ENCODE peak calls at places on chromosome 6, in seven cellular contexts. I is left ventricle myocardium inferior; P is CD8-positive, alpha-beta T cell; L is adrenal gland; W is esophagus muscularis mucosa; J is stomach; T is cardiac muscle cell. Q is an unnamed sample.
A peak's percentile ranks its signal among the peaks of the same experiment; 100 is the strongest.

GRCh38 chr6:94376876-94377275 is 957.5 kb upstream of the EPHA7 start:
- DNase-seq in I (no peak), J (no peak), T (no peak), L (no peak), P (no peak), W (no peak), Q (no peak)

GRCh38 chr6:106800379-106800778 is 171.0 kb downstream of the QRSL1 start:
- DNase-seq in P (no peak), J (no peak), L (no peak), I (no peak), T (no peak), W (no peak), Q (no peak)

GRCh38 chr6:111098597-111098996 is 11.3 kb downstream of the SLC16A10 start:
- DNase-seq in P (no peak), T (no peak), I (no peak), W (no peak), L (no peak), J (no peak), Q (no peak)

GRCh38 chr6:90537723-90538407 is 49.0 kb downstream of the MAP3K7 start:
- DNase-seq in P (no peak), W (no peak), J (no peak), T (peak; percentile 43), L (no peak), I (no peak), Q (no peak)

GRCh38 chr6:159777240-159777904 is 12.0 kb downstream of the TCP1 start:
- DNase-seq in T (no peak), W (no peak), P (no peak), I (no peak), L (no peak), J (no peak), Q (no peak)

GRCh38 chr6:33088931-33089640 is 13.3 kb downstream of the HLA-DPB1 start:
- DNase-seq in I (no peak), P (no peak), L (no peak), J (no peak), W (peak; percentile 75), T (peak; percentile 56), Q (no peak)

GRCh38 chr6:165245287-165245686 is 64.1 kb downstream of the C6orf118 start:
- DNase-seq in L (no peak), W (no peak), T (peak; percentile 58), J (no peak), I (no peak), P (no peak), Q (no peak)

GRCh38 chr6:168873266-168873665 is 380.4 kb downstream of the THBS2 start:
- DNase-seq in W (no peak), J (no peak), I (no peak), P (no peak), L (no peak), T (no peak), Q (no peak)

GRCh38 chr6:14288910-14289309 is 171.3 kb downstream of the CD83 start:
- DNase-seq in I (no peak), J (no peak), P (no peak), L (no peak), T (no peak), W (no peak), Q (no peak)
- H3K4me1 ChIP-seq in I (peaks cover 8% of the 10 kb centered on the region), J (peaks cover 4% of the 10 kb centered on the region), P (peaks cover 12% of the 10 kb centered on the region), L (peaks cover 11% of the 10 kb centered on the region), T (peaks cover under 1% of the 10 kb centered on the region), W (peaks cover 11% of the 10 kb centered on the region), Q (no peaks in the 10 kb centered on the region)

DNA sequence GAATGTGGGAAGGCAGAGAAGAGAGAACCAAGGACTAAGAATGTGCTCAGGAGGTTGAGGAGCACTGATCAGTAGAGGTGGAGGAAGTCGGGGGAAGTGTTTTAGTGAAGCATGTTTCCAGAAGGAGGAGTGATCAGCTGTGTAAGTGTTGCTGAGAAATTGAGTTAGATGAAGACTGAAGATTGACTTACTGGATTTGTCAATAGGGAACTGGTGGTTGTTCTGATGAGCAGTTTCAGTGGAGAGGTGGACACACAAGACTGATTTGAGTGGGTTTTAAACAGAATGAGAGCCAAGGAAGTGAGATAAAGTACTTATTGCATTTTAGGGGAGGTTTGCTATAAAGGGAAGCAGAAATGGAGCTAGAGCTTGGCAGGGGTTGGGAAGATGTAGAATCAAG is 182.6 kb downstream of the CDKAL1 start:
- DNase-seq in P (no peak), T (no peak), J (no peak), L (no peak), W (no peak), I (no peak), Q (no peak)
- H3K4me3 ChIP-seq in P (no peak overlapping the region), T (no peak overlapping the region), J (no peak overlapping the region), L (no peak overlapping the region), W (no peak overlapping the region), I (no peak overlapping the region), Q (no peak overlapping the region)

DNA sequence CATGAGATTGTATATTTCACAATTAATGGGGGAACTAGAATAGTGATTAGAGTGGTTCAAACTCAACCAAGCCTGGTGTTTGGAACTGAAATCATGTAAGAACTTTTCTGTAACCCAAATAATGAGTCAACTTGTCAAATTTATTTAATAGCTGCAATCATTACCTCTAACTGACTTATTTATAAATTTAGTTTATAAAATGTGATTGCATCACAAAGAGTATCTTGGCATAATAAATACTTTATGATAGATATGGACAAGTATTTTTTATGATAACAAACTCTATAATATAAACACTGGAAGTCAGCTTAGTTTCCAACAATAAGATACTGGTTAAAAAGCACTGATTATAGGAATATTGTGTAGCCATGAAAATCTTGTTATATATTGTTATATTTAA is 319.1 kb downstream of the RIMS1 start:
- DNase-seq in P (no peak), J (no peak), W (no peak), L (no peak), T (no peak), I (no peak), Q (no peak)
- H3K27ac ChIP-seq in P (no peak overlapping the region), J (no peak overlapping the region), W (no peak overlapping the region), L (no peak overlapping the region), T (no peak overlapping the region), I (no peak overlapping the region), Q (no peak overlapping the region)

GRCh38 chr6:36039113-36039512 is 11.5 kb downstream of the MAPK14 start:
- DNase-seq in T (no peak), P (no peak), I (no peak), W (no peak), J (no peak), L (no peak), Q (no peak)

GRCh38 chr6:36042618-36043260 is 15.1 kb downstream of the MAPK14 start:
- DNase-seq in L (no peak), I (no peak), W (no peak), P (no peak), T (no peak), J (no peak), Q (no peak)

GRCh38 chr6:36035240-36035639 is 7.6 kb downstream of the MAPK14 start:
- DNase-seq in W (no peak), P (no peak), L (no peak), I (no peak), T (peak; percentile 33), J (no peak), Q (no peak)

GRCh38 chr6:36038120-36038876 is 10.7 kb downstream of the MAPK14 start:
- DNase-seq in P (no peak), T (peak; percentile 27), L (no peak), I (no peak), W (no peak), J (no peak), Q (no peak)

DNA sequence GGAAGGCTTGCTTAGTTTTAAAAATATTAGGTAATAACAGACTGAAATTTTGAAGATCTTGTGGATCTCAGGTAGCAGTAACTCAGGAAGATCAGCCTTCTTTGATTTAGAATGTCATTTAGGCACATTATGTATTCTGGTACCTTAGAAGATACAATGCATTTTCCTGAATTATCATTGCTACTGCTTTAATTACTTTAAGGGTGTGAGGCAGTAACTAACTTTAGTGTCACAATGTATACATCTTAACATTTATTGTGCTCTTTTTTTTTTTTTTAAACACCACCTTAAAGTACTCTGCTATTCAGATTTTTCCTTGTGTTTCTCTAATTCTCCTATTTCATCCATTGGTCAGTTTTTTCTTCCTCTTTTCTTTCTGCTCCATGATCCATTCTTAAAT is 13.3 kb downstream of the MAPK14 start:
- DNase-seq in W (no peak), J (no peak), T (no peak), I (no peak), P (no peak), L (no peak), Q (no peak)
- H3K4me1 ChIP-seq in W (peaks cover 77% of the 10 kb centered on the region), J (peaks cover 19% of the 10 kb centered on the region), T (peaks cover 11% of the 10 kb centered on the region), I (peaks cover 53% of the 10 kb centered on the region), P (peaks cover 38% of the 10 kb centered on the region), L (peaks cover 49% of the 10 kb centered on the region), Q (peaks cover 55% of the 10 kb centered on the region)

DNA sequence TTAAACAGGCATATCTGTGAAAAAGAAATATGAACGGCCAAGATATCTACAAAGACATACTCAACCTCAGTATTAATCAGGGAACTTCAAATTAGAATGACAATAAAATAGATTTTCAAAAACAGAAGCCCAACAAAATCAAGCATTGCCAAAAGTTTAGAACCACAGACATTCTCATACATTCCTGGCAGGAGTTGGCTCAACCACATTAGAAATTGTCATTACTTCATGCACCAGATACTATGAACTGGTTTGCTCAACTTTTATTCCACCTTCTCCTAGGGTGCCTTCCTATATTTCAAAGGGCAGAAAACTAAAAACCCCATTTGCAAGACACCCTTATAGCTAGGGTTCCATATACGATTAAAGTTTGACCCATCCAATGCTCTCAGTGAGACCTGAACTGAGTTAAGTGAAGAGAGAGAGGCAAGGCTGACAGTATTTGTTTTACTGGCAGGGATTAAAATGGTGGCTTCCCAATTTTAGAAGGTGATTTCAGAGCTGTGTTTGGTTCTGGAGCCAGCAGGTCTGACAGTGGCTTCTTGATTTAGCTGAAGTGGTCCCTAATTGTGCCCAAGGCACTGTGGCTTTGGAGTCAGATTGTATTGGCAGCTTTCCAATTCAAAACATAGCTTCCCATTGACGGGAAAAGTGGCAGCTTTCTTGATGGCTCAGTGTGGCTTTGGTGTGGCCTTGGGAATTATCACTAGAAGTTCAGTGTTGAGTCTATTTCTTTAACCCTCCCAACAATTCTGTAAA is 77.1 kb upstream of the CDYL start:
- DNase-seq in J (no peak), L (no peak), I (no peak), T (peak; percentile 26), P (no peak), W (no peak), Q (no peak)
- H3K4me3 ChIP-seq in J (no peak overlapping the region), L (no peak overlapping the region), I (no peak overlapping the region), T (no peak overlapping the region), P (no peak overlapping the region), W (no peak overlapping the region), Q (no peak overlapping the region)

Q was measured in CD4-positive, alpha-beta memory T cell.